ENCODE peak calls at places on chromosomes 5 and 9, in eight cellular contexts. G is SK-N-SH, R is H1, M is GM23338, W is stomach, Q is spleen, N is GM12878, A is Panc1. F is an unnamed sample.

GRCh38 chr9:108439967-108440366 is 415.8 kb downstream of the ACTL7B start:
- DNase-seq in A (no peak), M (no peak), W (no peak), G (no peak), R (no peak), N (no peak), Q (no peak), F (no peak)

GRCh38 chr5:179406031-179406681 is 60.9 kb upstream of the ADAMTS2 start:
- DNase-seq in M (no peak), G (no peak), N (no peak), R (peak; percentile 41), Q (no peak), W (no peak), A (no peak), F (no peak)

GRCh38 chr5:154753792-154754191 is 1.4 kb upstream of the LARP1 start:
- DNase-seq in Q (no peak), R (no peak), G (no peak), W (peak; percentile 71), M (no peak), N (no peak), A (no peak), F (no peak)

GRCh38 chr9:69120380-69121154 is 53.5 kb upstream of the TJP2 start:
- DNase-seq in N (no peak), Q (no peak), M (peak; percentile 97), R (peak; percentile 91), W (peak; percentile 97), A (no peak), G (no peak), F (peak; percentile 64)

GRCh38 chr5:173319610-173320100 is 8.6 kb downstream of the STC2 start:
- DNase-seq in W (no peak), M (no peak), R (no peak), Q (peak; percentile 48), G (no peak), A (no peak), N (no peak), F (no peak)

GRCh38 chr5:55904152-55904551 is 53.0 kb downstream of the IL31RA start:
- DNase-seq in A (no peak), W (no peak), Q (no peak), M (no peak), R (no peak), N (no peak), G (no peak), F (no peak)

GRCh38 chr5:111512026-111512405 is 319 bp downstream of the STARD4 start:
- DNase-seq in A (no peak), G (no peak), N (no peak), W (no peak), Q (no peak), R (no peak), M (peak; percentile 79), F (no peak)

GRCh38 chr5:178425621-178426068 is 164.5 kb downstream of the COL23A1 start:
- DNase-seq in W (no peak), M (no peak), N (no peak), Q (peak; percentile 59), R (peak; percentile 36), G (peak; percentile 13), A (no peak), F (no peak)

GRCh38 chr9:10045598-10045997 is 567.2 kb downstream of the PTPRD start:
- DNase-seq in M (peak; percentile 46), G (no peak), A (no peak), Q (no peak), W (no peak), N (no peak), R (no peak), F (no peak)

GRCh38 chr5:52993367-52993766 is 4.2 kb downstream of the ITGA2 start:
- DNase-seq in R (no peak), Q (no peak), M (no peak), G (no peak), A (no peak), N (no peak), W (no peak), F (no peak)

GRCh38 chr5:153515269-153515668 is 24.8 kb downstream of the GRIA1 start:
- DNase-seq in Q (no peak), M (no peak), N (no peak), G (no peak), W (no peak), A (no peak), R (no peak), F (no peak)

GRCh38 chr9:30198463-30199309 is 2185.8 kb upstream of the ACO1 start:
- DNase-seq in R (no peak), A (no peak), W (no peak), N (no peak), Q (no peak), G (no peak), M (peak; percentile 16), F (peak; percentile 39)

GRCh38 chr5:159469496-159470370 is 139.4 kb upstream of the IL12B start:
- DNase-seq in A (no peak), R (no peak), Q (no peak), W (no peak), M (no peak), G (no peak), N (no peak), F (peak; percentile 26)

GRCh38 chr5:74865799-74866652 is at the start of gene FAM169A:
- DNase-seq in M (peak; percentile 77), Q (peak; percentile 87), N (no peak), R (peak; percentile 78), G (peak; percentile 87), A (no peak), W (peak; percentile 58), F (no peak)

GRCh38 chr5:1110260-1110929 is 1.5 kb downstream of the SLC12A7 start:
- DNase-seq in G (no peak), R (no peak), M (no peak), A (no peak), Q (no peak), W (peak; percentile 68), N (no peak), F (peak; percentile 83)

GRCh38 chr9:124428751-124429529 is 13.7 kb upstream of the PSMB7 start:
- DNase-seq in R (no peak), G (no peak), M (no peak), W (no peak), A (no peak), N (no peak), Q (peak; percentile 90), F (no peak)

GRCh38 chr9:71781391-71781790 is 13.1 kb upstream of the CEMIP2 start:
- DNase-seq in Q (no peak), A (no peak), N (no peak), W (no peak), M (no peak), G (no peak), R (no peak), F (no peak)

GRCh38 chr9:71778085-71778484 is 9.8 kb upstream of the CEMIP2 start:
- DNase-seq in Q (no peak), M (no peak), R (no peak), A (no peak), N (no peak), W (no peak), G (no peak), F (no peak)

GRCh38 chr9:71780953-71781352 is 12.6 kb upstream of the CEMIP2 start:
- DNase-seq in M (no peak), W (no peak), G (no peak), N (no peak), A (no peak), Q (no peak), R (no peak), F (no peak)

GRCh38 chr9:71783120-71783523 is 14.8 kb upstream of the CEMIP2 start:
- DNase-seq in M (no peak), N (no peak), R (no peak), G (no peak), Q (peak; percentile 93), A (no peak), W (peak; percentile 46), F (peak; percentile 38)
- TF ChIP-seq CTCF in M (no peak), N (peak; percentile 35), R (no peak), G (no peak), Q (no peak), A (no peak), W (no peak), F (no peak)

GRCh38 chr5:34834794-34835089 is 4.2 kb upstream of the TTC23L start:
- DNase-seq in A (no peak), N (no peak), G (no peak), R (no peak), W (no peak), Q (no peak), M (no peak), F (no peak)

GRCh38 chr5:34833090-34833489 is 5.9 kb upstream of the TTC23L start:
- DNase-seq in N (no peak), M (no peak), W (no peak), G (no peak), Q (no peak), R (no peak), A (no peak), F (no peak)

GRCh38 chr5:34832568-34832967 is 6.4 kb upstream of the TTC23L start:
- DNase-seq in A (no peak), N (no peak), W (no peak), M (no peak), G (no peak), Q (no peak), R (no peak), F (no peak)

GRCh38 chr5:34835664-34836063 is 3.3 kb upstream of the TTC23L start:
- DNase-seq in R (no peak), A (no peak), M (no peak), G (no peak), Q (no peak), W (no peak), N (no peak), F (no peak)

GRCh38 chr5:34833991-34834793 is 4.8 kb upstream of the TTC23L start:
- DNase-seq in G (no peak), R (no peak), W (no peak), A (no peak), Q (no peak), N (no peak), M (peak; percentile 71), F (no peak)
- TF ChIP-seq POLR2AphosphoS5 in G (peak; percentile 29), R (peak; percentile 16), W (no peak), A (no peak), Q (no peak), N (no peak), M (peak; percentile 26), F (no peak)

GRCh38 chr9:136132500-136133050 is 13.9 kb upstream of the TMEM250 start:
- DNase-seq in A (no peak), G (peak; percentile 68), W (no peak), Q (no peak), M (no peak), N (no peak), R (no peak), F (no peak)
- H3K27me3 ChIP-seq in A (no peaks in the 10 kb centered on the region), G (peaks cover 72% of the 10 kb centered on the region), W (no peaks in the 10 kb centered on the region), Q (peaks cover 95% of the 10 kb centered on the region), M (peaks cover 26% of the 10 kb centered on the region), N (no peaks in the 10 kb centered on the region), R (peaks cover 4% of the 10 kb centered on the region), F (peaks cover 7% of the 10 kb centered on the region)

GRCh38 chr9:118570076-118570475 is 799.2 kb downstream of the BRINP1 start:
- DNase-seq in R (no peak), Q (no peak), W (no peak), G (no peak), N (no peak), A (no peak), M (no peak), F (no peak)

GRCh38 chr9:118569151-118569550 is 800.1 kb downstream of the BRINP1 start:
- DNase-seq in Q (no peak), R (no peak), N (no peak), W (no peak), M (no peak), G (no peak), A (no peak), F (no peak)

GRCh38 chr9:118563677-118564076 is 805.6 kb downstream of the BRINP1 start:
- DNase-seq in Q (no peak), G (no peak), W (no peak), A (no peak), R (no peak), N (no peak), M (no peak), F (no peak)

GRCh38 chr9:118568704-118569103 is 800.5 kb downstream of the BRINP1 start:
- DNase-seq in Q (no peak), M (no peak), R (no peak), W (no peak), N (no peak), A (no peak), G (no peak), F (no peak)

GRCh38 chr9:118567861-118568260 is 801.4 kb downstream of the BRINP1 start:
- DNase-seq in W (no peak), G (no peak), Q (no peak), N (no peak), M (no peak), R (no peak), A (no peak), F (no peak)
- TF ChIP-seq CTCF in W (no peak), G (no peak), Q (no peak), N (no peak), M (no peak), R (no peak), A (no peak), F (no peak)